ENCODE peak calls at places on chromosomes 16 and 17, in four cellular contexts. One of them, this sample, is unnamed.

GRCh38 chr17:58272367-58273280 is 8.1 kb downstream of the MPO start:
- DNase-seq in AG04450: no peak
- DNase-seq in uterus: no peak
- DNase-seq in GM23338: no peak
- DNase-seq in this sample: no peak

GRCh38 chr16:76194621-76195015 is 82.6 kb upstream of the CNTNAP4 start:
- DNase-seq in AG04450: no peak
- DNase-seq in GM23338: no peak
- DNase-seq in uterus: no peak
- DNase-seq in this sample: no peak

GRCh38 chr17:4378626-4379025 is 12.2 kb upstream of the UBE2G1 start:
- DNase-seq in uterus: no peak
- DNase-seq in GM23338: no peak
- DNase-seq in AG04450: no peak
- DNase-seq in this sample: no peak

GRCh38 chr16:49615606-49616005 is 240.3 kb downstream of the ZNF423 start:
- DNase-seq in GM23338: no peak
- DNase-seq in uterus: peak; percentile 9
- DNase-seq in AG04450: no peak
- DNase-seq in this sample: no peak

GRCh38 chr16:56625140-56625942 is at the start of gene MT1E:
- DNase-seq in GM23338: peak; percentile 81
- DNase-seq in uterus: peak; percentile 75
- DNase-seq in AG04450: no peak
- DNase-seq in this sample: peak; percentile 86

GRCh38 chr16:27436065-27436464 is 34.1 kb downstream of the IL21R start:
- DNase-seq in AG04450: no peak
- DNase-seq in GM23338: no peak
- DNase-seq in uterus: peak; percentile 3
- DNase-seq in this sample: peak; percentile 1

GRCh38 chr17:51017270-51017669 is 103.4 kb downstream of the SPAG9 start:
- DNase-seq in uterus: no peak
- DNase-seq in AG04450: no peak
- DNase-seq in GM23338: no peak
- DNase-seq in this sample: no peak

GRCh38 chr16:88014201-88014781 is 63.1 kb downstream of the BANP start:
- DNase-seq in GM23338: no peak
- DNase-seq in AG04450: peak; percentile 18
- DNase-seq in uterus: no peak
- DNase-seq in this sample: no peak

GRCh38 chr16:19694989-19695388 is 23.0 kb downstream of the KNOP1 start:
- DNase-seq in GM23338: peak; percentile 37
- DNase-seq in AG04450: no peak
- DNase-seq in uterus: no peak
- DNase-seq in this sample: no peak

GRCh38 chr16:17125671-17126070 is 345.1 kb downstream of the XYLT1 start:
- DNase-seq in uterus: no peak
- DNase-seq in AG04450: no peak
- DNase-seq in GM23338: no peak
- DNase-seq in this sample: no peak

GRCh38 chr17:55672585-55673501 is 49.8 kb downstream of the TMEM100 start:
- DNase-seq in uterus: peak; percentile 41
- DNase-seq in GM23338: no peak
- DNase-seq in AG04450: no peak
- DNase-seq in this sample: no peak

GRCh38 chr17:8803531-8804416 is 4.6 kb upstream of the MFSD6L start:
- DNase-seq in AG04450: no peak
- DNase-seq in uterus: no peak
- DNase-seq in GM23338: peak; percentile 59
- DNase-seq in this sample: no peak

GRCh38 chr16:9092282-9092962 is 978 bp downstream of the HAPSTR1 start:
- DNase-seq in uterus: peak; percentile 34
- DNase-seq in AG04450: no peak
- DNase-seq in GM23338: peak; percentile 66
- DNase-seq in this sample: peak; percentile 72

GRCh38 chr16:29943846-29944669 is 17.8 kb upstream of the TMEM219 start:
- DNase-seq in uterus: peak; percentile 81
- DNase-seq in AG04450: peak; percentile 96
- DNase-seq in GM23338: peak; percentile 80
- DNase-seq in this sample: no peak

GRCh38 chr17:31733326-31733725 is 125.7 kb downstream of the COPRS start:
- DNase-seq in uterus: no peak
- DNase-seq in GM23338: peak; percentile 78
- DNase-seq in AG04450: no peak
- DNase-seq in this sample: no peak

GRCh38 chr16:57590654-57591085 is 37.8 kb upstream of the ADGRG1 start:
- DNase-seq in AG04450: no peak
- DNase-seq in uterus: peak; percentile 38
- DNase-seq in GM23338: no peak
- DNase-seq in this sample: no peak

GRCh38 chr16:47477680-47478079 is 16.5 kb downstream of the PHKB start:
- DNase-seq in uterus: no peak
- DNase-seq in GM23338: no peak
- DNase-seq in AG04450: no peak
- DNase-seq in this sample: no peak

GRCh38 chr16:81650982-81651562 is 128.0 kb upstream of the PLCG2 start:
- DNase-seq in GM23338: peak; percentile 55
- DNase-seq in AG04450: no peak
- DNase-seq in uterus: peak; percentile 80
- DNase-seq in this sample: peak; percentile 87

GRCh38 chr17:74132354-74132753 is 71.1 kb upstream of the RPL38 start:
- DNase-seq in uterus: no peak
- DNase-seq in GM23338: no peak
- DNase-seq in AG04450: no peak
- DNase-seq in this sample: no peak

GRCh38 chr17:9818760-9819159 is 3.1 kb downstream of the GSG1L2 start:
- DNase-seq in uterus: no peak
- DNase-seq in GM23338: no peak
- DNase-seq in AG04450: no peak
- DNase-seq in this sample: no peak

GRCh38 chr17:47957591-47958490 is at the start of gene PRR15L:
- DNase-seq in uterus: no peak
- DNase-seq in AG04450: no peak
- DNase-seq in GM23338: peak; percentile 81
- DNase-seq in this sample: no peak

GRCh38 chr16:85296859-85297698 is 184.8 kb upstream of the CIBAR2 start:
- DNase-seq in GM23338: peak; percentile 71
- DNase-seq in uterus: no peak
- DNase-seq in AG04450: no peak
- DNase-seq in this sample: peak; percentile 47

GRCh38 chr16:10806698-10807097 is 11.9 kb downstream of the TVP23A start:
- DNase-seq in GM23338: no peak
- DNase-seq in uterus: no peak
- DNase-seq in AG04450: no peak
- DNase-seq in this sample: no peak

GRCh38 chr16:82867425-82867824 is 240.7 kb downstream of the CDH13 start:
- DNase-seq in GM23338: no peak
- DNase-seq in AG04450: no peak
- DNase-seq in uterus: peak; percentile 17
- DNase-seq in this sample: no peak

GRCh38 chr17:4645642-4646041 is 4.2 kb upstream of the ALOX15 start:
- DNase-seq in uterus: no peak
- DNase-seq in GM23338: no peak
- DNase-seq in AG04450: no peak
- DNase-seq in this sample: peak; percentile 36

GRCh38 chr16:17578921-17579876 is 108.4 kb upstream of the XYLT1 start:
- DNase-seq in GM23338: peak; percentile 97
- DNase-seq in AG04450: peak; percentile 80
- DNase-seq in uterus: peak; percentile 48
- DNase-seq in this sample: peak; percentile 30

GRCh38 chr17:77888242-77889134 is 70.0 kb upstream of the TNRC6C start:
- DNase-seq in GM23338: no peak
- DNase-seq in AG04450: no peak
- DNase-seq in uterus: no peak
- DNase-seq in this sample: no peak
- H3K27ac ChIP-seq in GM23338: no peak overlapping the region
- H3K27ac ChIP-seq in AG04450: no peak overlapping the region
- H3K27ac ChIP-seq in uterus: peak overlapping the region; percentile 69
- H3K27ac ChIP-seq in this sample: peak overlapping the region; percentile 72

DNA sequence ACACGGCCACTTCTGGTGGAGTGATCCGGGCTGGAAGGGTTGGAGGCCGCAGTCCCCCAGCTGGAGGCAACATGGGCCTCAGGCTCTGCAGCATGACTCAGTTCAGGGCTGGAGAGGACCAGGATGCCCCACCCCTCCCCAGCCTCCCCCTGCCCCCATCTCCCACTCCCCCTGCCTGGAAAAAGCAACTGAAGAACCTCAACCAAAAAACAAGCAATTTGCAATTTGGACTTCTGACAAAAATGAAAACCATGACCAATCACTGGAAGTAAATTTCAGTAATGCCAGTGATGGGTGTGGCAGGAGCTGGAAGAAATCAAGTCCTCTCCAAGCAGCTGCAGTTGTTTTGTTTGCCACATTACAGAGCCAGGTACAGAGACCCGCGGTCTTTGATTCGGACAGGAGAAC is 6.6 kb upstream of the MIF4GD start:
- DNase-seq in GM23338: no peak
- DNase-seq in AG04450: no peak
- DNase-seq in uterus: no peak
- DNase-seq in this sample: no peak
- H3K27ac ChIP-seq in GM23338: no peak overlapping the region
- H3K27ac ChIP-seq in AG04450: peak overlapping the region; percentile 11
- H3K27ac ChIP-seq in uterus: no peak overlapping the region
- H3K27ac ChIP-seq in this sample: no peak overlapping the region

GRCh38 chr17:21500064-21500463 is 123.9 kb downstream of the KCNJ12 start:
- DNase-seq in GM23338: peak; percentile 37
- DNase-seq in AG04450: no peak
- DNase-seq in uterus: no peak
- DNase-seq in this sample: no peak
- H3K27ac ChIP-seq in GM23338: no peak overlapping the region
- H3K27ac ChIP-seq in AG04450: no peak overlapping the region
- H3K27ac ChIP-seq in uterus: no peak overlapping the region
- H3K27ac ChIP-seq in this sample: no peak overlapping the region

DNA sequence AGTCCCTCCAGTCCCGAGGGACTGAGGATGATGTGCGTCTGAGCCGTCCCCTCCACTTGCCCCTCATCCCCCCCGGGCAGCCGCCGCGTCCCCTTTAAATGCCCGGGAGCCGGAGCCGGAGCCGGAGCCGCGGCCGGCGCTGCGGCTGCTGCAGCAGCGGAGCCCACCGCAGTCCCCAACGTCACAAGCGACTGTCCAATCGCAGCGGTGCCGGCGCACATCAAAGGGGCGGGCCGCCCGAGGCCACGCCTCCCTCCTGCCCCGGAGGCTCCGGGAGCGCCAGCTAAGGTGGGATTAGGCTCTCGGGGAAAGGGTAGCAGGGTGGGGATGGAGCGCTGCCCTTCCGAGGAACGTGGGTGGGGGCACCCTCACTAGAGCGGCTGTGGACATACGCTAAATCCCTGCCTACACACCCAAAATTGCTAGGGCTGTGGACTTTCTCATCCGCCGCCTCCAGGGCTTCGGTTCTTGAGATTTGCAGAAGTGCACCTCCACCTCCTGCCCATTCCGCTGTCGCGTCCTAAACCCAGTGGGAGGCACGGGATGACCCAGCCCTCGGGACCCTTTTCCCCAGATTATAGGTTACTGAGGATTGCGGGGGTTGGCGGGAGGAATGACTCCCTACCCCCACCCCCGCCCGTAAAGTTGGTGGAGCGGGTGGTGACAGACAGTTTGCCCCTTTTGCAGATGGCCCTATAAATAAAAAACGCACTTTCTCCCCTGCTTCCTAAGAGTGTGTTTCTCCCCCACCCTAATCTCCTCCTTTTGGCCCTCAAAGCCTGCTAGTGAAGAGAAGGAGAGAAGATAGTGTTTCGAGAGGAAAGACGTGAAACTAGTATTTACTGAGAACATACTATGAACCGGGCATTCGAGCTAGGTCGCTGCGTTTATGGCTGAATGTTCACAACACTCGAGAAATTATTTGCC is at the start of gene PHOSPHO1:
- DNase-seq in GM23338: peak; percentile 93
- DNase-seq in uterus: peak; percentile 74
- DNase-seq in AG04450: peak; percentile 30
- DNase-seq in this sample: peak; percentile 94
- H3K27ac ChIP-seq in GM23338: no peak within 1 kb of the TSS
- H3K27ac ChIP-seq in uterus: no peak within 1 kb of the TSS
- H3K27ac ChIP-seq in AG04450: no peak within 1 kb of the TSS
- H3K27ac ChIP-seq in this sample: no peak within 1 kb of the TSS

GRCh38 chr16:68993885-68994284 is 111.6 kb upstream of the HAS3 start:
- DNase-seq in AG04450: peak; percentile 85
- DNase-seq in GM23338: no peak
- DNase-seq in uterus: no peak
- DNase-seq in this sample: no peak
- H3K27ac ChIP-seq in AG04450: peak overlapping the region; percentile 71
- H3K27ac ChIP-seq in GM23338: peak overlapping the region; percentile 46
- H3K27ac ChIP-seq in uterus: no peak overlapping the region
- H3K27ac ChIP-seq in this sample: no peak overlapping the region

DNA sequence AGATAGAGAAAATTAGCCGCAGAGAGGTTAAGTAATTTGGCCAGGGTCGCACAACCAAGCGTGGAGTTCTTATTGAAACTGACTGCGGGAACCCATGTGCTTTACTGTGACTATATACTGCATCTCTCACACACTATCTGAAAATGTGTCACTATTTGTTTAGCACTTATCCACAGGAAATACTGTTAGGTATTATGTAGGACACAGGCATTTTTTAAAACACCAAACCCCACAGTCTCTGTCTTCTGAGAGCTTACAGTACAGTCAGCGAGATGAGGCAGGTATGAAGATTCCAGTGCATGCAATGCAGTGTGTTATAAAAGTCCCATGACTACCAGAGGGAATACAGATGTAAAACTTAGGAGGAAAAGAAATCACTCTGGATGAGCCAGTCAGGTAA is 11.3 kb downstream of the RBL2 start:
- DNase-seq in GM23338: no peak
- DNase-seq in AG04450: no peak
- DNase-seq in uterus: no peak
- DNase-seq in this sample: no peak
- H3K27ac ChIP-seq in GM23338: peak overlapping the region; percentile 33
- H3K27ac ChIP-seq in AG04450: no peak overlapping the region
- H3K27ac ChIP-seq in uterus: no peak overlapping the region
- H3K27ac ChIP-seq in this sample: no peak overlapping the region

GRCh38 chr16:54342001-54342776 is 55.6 kb upstream of the IRX3 start:
- DNase-seq in GM23338: no peak
- DNase-seq in uterus: no peak
- DNase-seq in AG04450: no peak
- DNase-seq in this sample: no peak
- H3K27ac ChIP-seq in GM23338: no peak overlapping the region
- H3K27ac ChIP-seq in uterus: no peak overlapping the region
- H3K27ac ChIP-seq in AG04450: no peak overlapping the region
- H3K27ac ChIP-seq in this sample: no peak overlapping the region